ENCODE peak calls at places on chromosomes 2 and 18, in six cellular contexts. Q is AG04450, Z is endothelial cell, K is RWPE1, W is heart left ventricle, C is breast epithelium. O is an unnamed sample.
A peak's percentile ranks its signal among the peaks of the same experiment; 100 is the strongest.

GRCh38 chr2:237955640-237956401 is 11.0 kb upstream of the UBE2F start:
- DNase-seq in Q (no peak), Z (no peak), K (no peak), W (no peak), C (no peak), O (no peak)

GRCh38 chr2:165793161-165793778 is 777 bp downstream of the GALNT3 start:
- DNase-seq in Q (no peak), Z (peak; percentile 14), K (peak; percentile 68), W (peak; percentile 17), C (peak; percentile 53), O (no peak)

GRCh38 chr2:238945433-238946150 is 97.7 kb downstream of the TWIST2 start:
- DNase-seq in Q (no peak), Z (peak; percentile 54), K (no peak), W (peak; percentile 32), C (no peak), O (no peak)

GRCh38 chr2:37337636-37338280 is 6.7 kb upstream of the QPCT start:
- DNase-seq in Q (no peak), Z (no peak), K (no peak), W (no peak), C (no peak), O (no peak)

GRCh38 chr2:142082363-142082762 is 48.5 kb downstream of the LRP1B start:
- DNase-seq in Q (no peak), Z (no peak), K (no peak), W (no peak), C (no peak), O (no peak)

GRCh38 chr2:43484323-43484930 is 111.4 kb downstream of the THADA start:
- DNase-seq in Q (peak; percentile 61), Z (no peak), K (peak; percentile 27), W (no peak), C (no peak), O (no peak)

GRCh38 chr2:38505779-38506178 is 96.9 kb downstream of the HNRNPLL start:
- DNase-seq in Q (peak; percentile 52), Z (no peak), K (peak; percentile 52), W (no peak), C (no peak), O (no peak)

GRCh38 chr2:126935774-126936173 is 37.1 kb downstream of the TEX51 start:
- DNase-seq in Q (no peak), Z (no peak), K (no peak), W (no peak), C (no peak), O (no peak)

GRCh38 chr2:237894986-237895543 is 35.6 kb downstream of the RAMP1 start:
- DNase-seq in Q (no peak), Z (no peak), K (no peak), W (no peak), C (peak; percentile 19), O (no peak)

DNA sequence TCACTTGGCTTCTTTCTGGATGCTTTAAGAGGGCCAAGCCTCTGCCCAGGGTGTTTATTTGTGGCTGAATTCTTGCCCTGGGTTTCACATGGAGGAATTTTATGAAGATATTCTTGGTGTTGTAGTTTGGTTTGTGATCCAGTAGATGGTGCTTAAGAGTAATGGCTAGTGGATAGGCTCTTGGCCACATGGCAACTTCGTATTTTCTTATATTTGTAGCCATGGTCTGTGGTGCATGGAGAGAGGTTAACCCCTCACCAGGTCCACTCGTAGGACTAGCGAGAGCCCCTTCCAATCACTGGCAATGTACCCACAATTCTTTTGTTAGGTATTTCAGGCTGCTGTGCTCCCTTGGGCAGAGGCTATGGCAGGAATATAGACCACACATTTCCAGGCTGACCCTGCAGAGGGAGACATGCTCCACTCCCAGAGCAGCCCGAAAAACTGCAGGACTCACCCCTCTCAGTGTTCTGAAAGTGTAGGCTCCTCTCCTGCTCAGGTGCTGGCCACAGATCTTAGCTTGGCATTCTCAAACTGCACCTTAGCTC is 582.1 kb upstream of the SETBP1 start:
- DNase-seq in Q (no peak), Z (peak; percentile 40), K (no peak), W (no peak), C (no peak), O (no peak)
- TF ChIP-seq CTCF in Q (peak; percentile 41), Z (peak; percentile 47), K (no peak), W (peak; percentile 19), C (no peak), O (peak; percentile 32)

DNA sequence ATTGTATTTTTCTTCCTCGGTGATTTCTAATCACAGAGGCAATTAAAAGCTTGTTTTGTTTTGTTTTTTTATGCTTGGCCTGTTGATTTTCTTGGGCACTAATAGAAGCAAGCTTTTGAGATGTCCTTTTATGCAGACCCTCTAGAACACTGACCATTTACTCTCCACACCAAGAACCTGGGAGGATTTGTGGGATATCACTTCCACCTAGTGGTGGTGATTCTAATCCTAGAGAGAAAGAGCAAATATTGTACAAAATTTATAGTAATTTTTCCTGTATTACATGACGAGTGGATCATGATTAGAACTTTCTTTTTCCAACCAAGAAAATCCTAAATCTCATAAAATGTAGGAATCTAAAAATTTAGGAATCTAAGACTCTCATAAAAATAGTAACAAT is 23.4 kb downstream of the NEMP2 start:
- DNase-seq in Q (no peak), Z (no peak), K (no peak), W (no peak), C (no peak), O (no peak)
- TF ChIP-seq CTCF in Q (peak; percentile 65), Z (peak; percentile 41), K (peak; percentile 36), W (peak; percentile 63), C (no peak), O (peak; percentile 52)

GRCh38 chr2:135603543-135603942 is 72.3 kb downstream of the R3HDM1 start:
- DNase-seq in Q (no peak), Z (no peak), K (no peak), W (no peak), C (no peak), O (no peak)

DNA sequence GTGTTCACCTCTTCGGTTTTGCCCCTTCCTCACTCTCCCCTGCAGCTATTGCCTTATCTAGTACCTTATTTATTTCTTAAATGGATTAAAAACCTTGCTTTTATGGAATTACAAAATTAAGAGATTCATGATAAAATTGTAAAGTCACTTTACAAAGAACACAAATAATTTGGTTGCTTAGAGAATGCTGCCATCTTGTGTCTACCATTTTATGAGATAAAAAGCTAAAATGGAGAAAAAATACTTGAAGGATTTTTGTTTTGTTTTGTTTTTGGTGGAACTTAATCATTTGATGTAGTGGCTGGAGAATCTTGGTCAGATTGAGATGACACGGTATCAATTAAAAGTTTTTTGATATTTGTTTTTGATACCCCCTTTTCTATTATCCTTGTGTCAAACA is 69.6 kb downstream of the R3HDM1 start:
- DNase-seq in Q (no peak), Z (no peak), K (no peak), W (no peak), C (no peak), O (no peak)
- TF ChIP-seq CTCF in Q (peak; percentile 27), Z (no peak), K (peak; percentile 22), W (peak; percentile 25), C (no peak), O (peak; percentile 13)

GRCh38 chr2:208278549-208278948 is 12.5 kb downstream of the PIKFYVE start:
- DNase-seq in Q (no peak), Z (no peak), K (no peak), W (no peak), C (no peak), O (no peak)
- TF ChIP-seq CTCF in Q (no peak), Z (no peak), K (no peak), W (no peak), C (no peak), O (no peak)

DNA sequence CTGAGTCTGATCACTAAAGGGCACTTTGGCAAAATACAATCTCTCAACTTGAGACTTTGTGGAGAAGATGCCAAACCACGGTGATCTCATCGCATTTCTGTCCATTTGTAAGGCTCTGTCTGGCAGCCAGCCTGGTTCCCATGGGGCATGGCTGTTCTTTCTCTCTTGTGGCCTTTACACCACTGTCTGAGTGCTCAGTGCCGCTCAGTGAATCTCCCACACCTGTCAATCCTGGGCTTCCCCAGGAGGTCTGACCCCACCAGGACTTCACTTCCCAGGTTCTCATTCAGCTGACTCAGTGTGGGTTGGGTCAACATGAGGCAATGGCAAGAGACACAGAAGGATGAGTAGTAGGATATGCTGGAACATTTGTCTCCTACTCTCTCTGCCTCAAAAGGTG is 96.8 kb upstream of the TRIB2 start:
- DNase-seq in Q (peak; percentile 59), Z (no peak), K (peak; percentile 22), W (no peak), C (no peak), O (peak; percentile 66)
- TF ChIP-seq CTCF in Q (no peak), Z (no peak), K (no peak), W (no peak), C (no peak), O (no peak)

GRCh38 chr2:106800180-106800579 is 85.8 kb downstream of the ST6GAL2 start:
- DNase-seq in Q (no peak), Z (no peak), K (no peak), W (no peak), C (no peak), O (no peak)

GRCh38 chr2:106801256-106801655 is 84.7 kb downstream of the ST6GAL2 start:
- DNase-seq in Q (no peak), Z (no peak), K (no peak), W (no peak), C (no peak), O (no peak)

GRCh38 chr2:106805716-106806115 is 80.3 kb downstream of the ST6GAL2 start:
- DNase-seq in Q (no peak), Z (no peak), K (no peak), W (no peak), C (no peak), O (no peak)
- TF ChIP-seq CTCF in Q (no peak), Z (no peak), K (no peak), W (no peak), C (no peak), O (no peak)

DNA sequence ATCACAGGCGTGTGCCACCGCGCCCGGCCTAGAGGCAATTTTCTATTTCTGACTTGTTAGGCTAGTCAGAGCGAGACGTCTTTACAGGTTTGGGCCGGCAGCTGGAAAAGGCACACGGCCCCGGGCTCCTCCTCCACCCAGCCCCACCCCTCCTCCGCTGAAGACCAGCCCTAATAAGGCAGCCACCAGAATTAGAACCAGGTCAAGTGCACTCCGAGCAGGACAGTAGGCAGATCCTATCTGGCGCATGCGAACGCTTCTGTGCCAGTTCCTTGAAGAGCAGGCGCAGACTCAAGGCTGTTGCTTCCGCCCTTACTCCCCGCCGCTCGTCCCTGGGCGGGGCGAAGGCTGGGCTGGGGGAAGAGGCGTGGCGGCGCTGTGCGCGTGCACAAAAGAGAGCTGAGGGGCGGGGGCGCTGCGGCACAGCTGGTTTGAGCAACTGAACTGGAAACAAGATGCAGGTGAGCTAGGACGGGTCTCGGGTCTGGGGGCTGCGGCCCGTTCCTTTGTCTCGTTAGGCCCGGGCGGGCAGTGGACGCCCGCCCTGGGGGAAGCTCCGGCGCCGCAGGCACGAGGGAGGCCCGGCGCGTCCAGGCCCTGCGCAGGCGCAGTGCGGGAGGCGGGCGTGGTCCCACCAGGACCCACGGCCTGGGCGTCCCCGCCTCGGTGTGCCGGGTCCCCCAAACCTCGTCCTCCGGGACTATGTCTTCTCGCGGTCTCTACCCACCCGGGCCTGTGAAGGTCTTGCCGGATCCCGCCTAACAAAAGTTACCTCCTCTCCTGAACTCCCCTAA is at the start of gene PDCL3:
- DNase-seq in Q (peak; percentile 98), Z (peak; percentile 95), K (peak; percentile 97), W (peak; percentile 96), C (peak; percentile 92), O (peak; percentile 99)
- TF ChIP-seq CTCF in Q (no peak), Z (no peak), K (no peak), W (no peak), C (no peak), O (peak; percentile 10)

O was measured in AG09319.